ENCODE peak calls at places on chromosomes 6 and 20, in nine cellular contexts. O, K, U, S, V, M, W, H and E are unnamed samples.

GRCh38 chr6:36608788-36609563 is 14.8 kb downstream of the SRSF3 start:
- DNase-seq in O (no peak), K (no peak), U (no peak), S (peak; percentile 47), V (no peak), M (no peak), W (no peak), H (no peak), E (no peak)

GRCh38 chr6:26299286-26300042 is 65.5 kb upstream of the BTN3A2 start:
- DNase-seq in O (peak; percentile 65), K (no peak), U (no peak), S (peak; percentile 23), V (no peak), M (peak; percentile 34), W (no peak), H (no peak), E (no peak)

GRCh38 chr20:37179671-37180524 is 550 bp upstream of the MROH8 start:
- DNase-seq in O (peak; percentile 72), K (no peak), U (no peak), S (peak; percentile 82), V (no peak), M (peak; percentile 79), W (no peak), H (no peak), E (no peak)

GRCh38 chr6:39327516-39327915 is 5.0 kb upstream of the KCNK16 start:
- DNase-seq in O (no peak), K (no peak), U (no peak), S (no peak), V (no peak), M (no peak), W (no peak), H (no peak), E (no peak)

GRCh38 chr6:162854734-162855191 is 127.0 kb downstream of the PACRG start:
- DNase-seq in O (no peak), K (no peak), U (no peak), S (no peak), V (no peak), M (no peak), W (no peak), H (no peak), E (no peak)

GRCh38 chr6:75755704-75756103 is 6.7 kb downstream of the MYO6 start:
- DNase-seq in O (no peak), K (no peak), U (no peak), S (peak; percentile 24), V (no peak), M (peak; percentile 34), W (no peak), H (no peak), E (no peak)

GRCh38 chr6:52741872-52742271 is 21.4 kb downstream of the GSTA2 start:
- DNase-seq in O (no peak), K (no peak), U (no peak), S (no peak), V (no peak), M (peak; percentile 11), W (no peak), H (no peak), E (no peak)

GRCh38 chr20:59042151-59042795 is at the start of gene PRELID3B:
- DNase-seq in O (peak; percentile 50), K (no peak), U (peak; percentile 24), S (peak; percentile 45), V (peak; percentile 30), M (peak; percentile 23), W (peak; percentile 48), H (no peak), E (peak; percentile 30)

GRCh38 chr6:72554761-72555221 is 67.1 kb upstream of the KCNQ5 start:
- DNase-seq in O (peak; percentile 59), K (no peak), U (no peak), S (no peak), V (no peak), M (no peak), W (no peak), H (no peak), E (no peak)

GRCh38 chr6:68233623-68234022 is 401.5 kb upstream of the ADGRB3 start:
- DNase-seq in O (peak; percentile 61), K (no peak), U (no peak), S (peak; percentile 88), V (no peak), M (peak; percentile 22), W (no peak), H (no peak), E (no peak)

GRCh38 chr6:34511214-34511922 is 44.8 kb downstream of the SPDEF start:
- DNase-seq in O (no peak), K (no peak), U (no peak), S (no peak), V (no peak), M (no peak), W (no peak), H (no peak), E (no peak)

GRCh38 chr6:97412511-97412910 is 129.5 kb upstream of the MMS22L start:
- DNase-seq in O (no peak), K (no peak), U (no peak), S (no peak), V (no peak), M (no peak), W (no peak), H (no peak), E (no peak)

GRCh38 chr6:29629571-29629970 is 3.4 kb downstream of the GABBR1 start:
- DNase-seq in O (peak; percentile 55), K (no peak), U (no peak), S (peak; percentile 14), V (no peak), M (no peak), W (no peak), H (no peak), E (no peak)

GRCh38 chr6:29631209-29631810 is 1.7 kb downstream of the GABBR1 start:
- DNase-seq in O (no peak), K (no peak), U (no peak), S (peak; percentile 18), V (no peak), M (no peak), W (no peak), H (no peak), E (peak; percentile 50)

GRCh38 chr6:29633532-29633901 is 534 bp upstream of the GABBR1 start:
- DNase-seq in O (no peak), K (no peak), U (no peak), S (no peak), V (no peak), M (no peak), W (no peak), H (no peak), E (no peak)

GRCh38 chr6:29632789-29633531 is at the start of gene GABBR1:
- DNase-seq in O (peak; percentile 83), K (peak; percentile 84), U (peak; percentile 89), S (peak; percentile 96), V (peak; percentile 86), M (peak; percentile 74), W (peak; percentile 77), H (peak; percentile 36), E (peak; percentile 67)

GRCh38 chr6:29631860-29632731 is 887 bp downstream of the GABBR1 start:
- DNase-seq in O (peak; percentile 51), K (peak; percentile 27), U (peak; percentile 62), S (peak; percentile 84), V (peak; percentile 21), M (peak; percentile 50), W (peak; percentile 34), H (no peak), E (peak; percentile 58)
- TF ChIP-seq CTCF in O (no peak), K (no peak), U (no peak), S (no peak), V (no peak), M (no peak), W (no peak), H (no peak), E (no peak)

GRCh38 chr6:108174371-108175175 is 8.8 kb downstream of the NR2E1 start:
- DNase-seq in O (peak; percentile 49), K (no peak), U (peak; percentile 21), S (peak; percentile 65), V (no peak), M (peak; percentile 26), W (no peak), H (no peak), E (peak; percentile 73)

GRCh38 chr6:108176281-108177089 is 10.7 kb downstream of the NR2E1 start:
- DNase-seq in O (no peak), K (no peak), U (no peak), S (no peak), V (no peak), M (no peak), W (no peak), H (no peak), E (no peak)

GRCh38 chr6:108175176-108175591 is 9.4 kb downstream of the NR2E1 start:
- DNase-seq in O (no peak), K (no peak), U (no peak), S (no peak), V (no peak), M (no peak), W (no peak), H (no peak), E (no peak)

GRCh38 chr6:108171918-108172516 is 6.2 kb downstream of the NR2E1 start:
- DNase-seq in O (no peak), K (no peak), U (no peak), S (no peak), V (no peak), M (no peak), W (no peak), H (no peak), E (no peak)

GRCh38 chr6:108175592-108176279 is 9.9 kb downstream of the NR2E1 start:
- DNase-seq in O (no peak), K (no peak), U (no peak), S (no peak), V (no peak), M (no peak), W (peak; percentile 46), H (no peak), E (peak; percentile 50)
- TF ChIP-seq CTCF in O (no peak), K (no peak), U (no peak), S (no peak), V (no peak), M (no peak), W (no peak), H (no peak), E (no peak)

DNA sequence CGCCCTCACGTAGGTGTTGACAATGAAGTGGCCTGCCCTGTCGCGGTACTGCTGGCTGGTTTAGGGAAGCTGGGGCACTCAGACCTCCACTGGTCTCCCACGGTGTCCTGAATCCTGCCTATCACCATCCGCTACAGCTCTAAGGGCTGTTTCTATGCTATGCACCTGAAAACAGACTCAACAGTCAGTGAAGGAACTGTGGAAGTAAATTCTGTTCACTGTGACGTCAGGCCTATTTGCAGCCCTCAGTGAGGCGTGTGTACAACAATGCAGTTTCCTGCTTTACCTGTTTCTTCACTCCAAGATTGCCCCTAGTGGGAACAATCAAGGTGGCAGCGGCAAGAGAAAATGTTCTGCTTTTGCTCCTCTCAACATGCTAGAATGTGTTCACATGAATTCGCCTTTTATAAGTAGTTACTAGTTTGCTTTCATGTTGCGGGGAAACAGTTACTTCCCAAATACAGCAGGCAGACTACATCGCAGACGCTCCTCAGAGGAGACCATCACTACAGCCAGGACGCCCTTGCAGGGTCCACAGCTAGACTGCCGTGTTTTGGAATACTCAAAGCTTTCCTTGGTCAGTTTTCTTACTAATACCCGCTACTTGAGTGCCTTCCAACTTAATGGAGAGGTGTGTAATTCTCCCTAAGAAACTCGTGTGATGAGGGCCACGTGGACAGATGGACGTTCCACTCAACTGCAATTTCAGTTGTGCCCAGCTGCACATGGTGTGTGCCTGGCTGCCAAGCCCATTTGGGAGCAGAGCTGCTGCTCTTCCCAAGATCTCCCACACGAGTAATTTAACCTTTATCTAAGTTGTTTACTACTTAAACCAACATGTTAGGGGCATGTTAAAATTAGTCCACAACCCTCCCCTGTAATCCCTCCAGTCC is 25.4 kb downstream of the DIDO1 start:
- DNase-seq in O (no peak), K (no peak), U (no peak), S (peak; percentile 47), V (peak; percentile 57), M (no peak), W (peak; percentile 45), H (no peak), E (peak; percentile 43)
- TF ChIP-seq CTCF in O (peak; percentile 13), K (no peak), U (no peak), S (no peak), V (no peak), M (no peak), W (no peak), H (no peak), E (no peak)

GRCh38 chr6:95185874-95186273 is 391.5 kb upstream of the MANEA start:
- DNase-seq in O (no peak), K (no peak), U (no peak), S (no peak), V (no peak), M (no peak), W (no peak), H (no peak), E (no peak)
- TF ChIP-seq CTCF in O (no peak), K (no peak), U (no peak), S (no peak), V (no peak), M (no peak), W (no peak), H (no peak), E (no peak)